ENCODE peak calls at places on chromosomes 16 and 17, in seven cellular contexts. U, B, Q, O, T, F and N are unnamed samples.

GRCh38 chr16:15961557-15962205 is 12.3 kb downstream of the ABCC1 start:
- DNase-seq in U (no peak), B (no peak), Q (no peak), O (no peak), T (peak; percentile 77), F (no peak), N (no peak)

GRCh38 chr16:1305823-1306222 is 3.6 kb upstream of the UBE2I start:
- DNase-seq in U (no peak), B (no peak), Q (no peak), O (no peak), T (no peak), F (no peak), N (no peak)

GRCh38 chr16:14371778-14372431 is 258.2 kb downstream of the PARN start:
- DNase-seq in U (no peak), B (no peak), Q (no peak), O (no peak), T (no peak), F (no peak), N (no peak)

GRCh38 chr16:68289202-68289601 is 21.5 kb downstream of the SLC7A6OS start:
- DNase-seq in U (no peak), B (no peak), Q (no peak), O (no peak), T (no peak), F (no peak), N (no peak)

GRCh38 chr17:35871415-35871814 is 2.7 kb upstream of the HEATR9 start:
- DNase-seq in U (no peak), B (no peak), Q (no peak), O (no peak), T (no peak), F (no peak), N (no peak)

GRCh38 chr16:68902376-68903345 is 59.3 kb downstream of the TANGO6 start:
- DNase-seq in U (peak; percentile 5), B (peak; percentile 35), Q (peak; percentile 69), O (peak; percentile 55), T (peak; percentile 42), F (peak; percentile 15), N (no peak)

GRCh38 chr17:52158450-52159042 is at the start of gene CA10:
- DNase-seq in U (peak; percentile 25), B (peak; percentile 47), Q (no peak), O (no peak), T (no peak), F (no peak), N (no peak)

GRCh38 chr17:17866897-17867296 is 30.1 kb upstream of the SREBF1 start:
- DNase-seq in U (no peak), B (no peak), Q (no peak), O (no peak), T (no peak), F (no peak), N (no peak)

GRCh38 chr17:56939869-56940484 is 20.9 kb downstream of the COIL start:
- DNase-seq in U (no peak), B (no peak), Q (peak; percentile 57), O (peak; percentile 77), T (peak; percentile 73), F (peak; percentile 20), N (no peak)

GRCh38 chr16:89022051-89022836 is 45.2 kb upstream of the CBFA2T3 start:
- DNase-seq in U (no peak), B (no peak), Q (no peak), O (no peak), T (no peak), F (no peak), N (no peak)

GRCh38 chr17:81995463-81996231 is 18.2 kb downstream of the ASPSCR1 start:
- DNase-seq in U (no peak), B (no peak), Q (no peak), O (no peak), T (no peak), F (no peak), N (no peak)

GRCh38 chr16:3645108-3645503 is 9.4 kb upstream of the DNASE1 start:
- DNase-seq in U (no peak), B (no peak), Q (no peak), O (no peak), T (no peak), F (no peak), N (no peak)

GRCh38 chr17:38687291-38687690 is 12.5 kb upstream of the EPOP start:
- DNase-seq in U (no peak), B (no peak), Q (no peak), O (peak; percentile 85), T (no peak), F (no peak), N (no peak)

GRCh38 chr17:58786586-58787295 is 31.1 kb downstream of the PPM1E start:
- DNase-seq in U (no peak), B (no peak), Q (peak; percentile 75), O (peak; percentile 93), T (no peak), F (peak; percentile 56), N (peak; percentile 69)
- TF ChIP-seq CTCF in U (no peak), B (no peak), Q (no peak), O (no peak), T (no peak), F (no peak), N (no peak)

GRCh38 chr16:51146256-51146924 is 4.7 kb downstream of the SALL1 start:
- DNase-seq in U (no peak), B (no peak), Q (peak; percentile 77), O (peak; percentile 63), T (no peak), F (no peak), N (no peak)
- TF ChIP-seq CTCF in U (peak; percentile 46), B (peak; percentile 27), Q (peak; percentile 59), O (peak; percentile 60), T (no peak), F (peak; percentile 72), N (peak; percentile 46)

DNA sequence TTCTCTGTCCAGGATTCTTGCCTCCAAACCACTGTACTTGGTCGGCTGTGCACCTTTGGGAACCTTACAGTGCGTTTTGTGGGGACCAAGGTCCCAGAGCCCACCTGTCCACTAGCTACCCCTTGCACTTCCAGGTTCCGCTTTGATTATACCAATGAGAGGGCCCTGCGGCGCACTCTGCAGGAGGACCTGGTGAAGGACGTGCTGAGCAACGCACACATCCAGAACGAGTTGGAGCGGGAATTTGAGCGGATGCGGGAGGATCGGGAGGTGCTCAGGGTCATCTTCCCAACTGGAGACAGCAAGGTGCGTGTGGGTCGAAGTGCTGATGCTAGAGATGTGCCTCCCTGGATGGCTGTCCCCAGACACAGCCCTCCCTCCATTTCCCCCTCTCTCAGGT is 18.8 kb downstream of the POLR2A start:
- DNase-seq in U (no peak), B (no peak), Q (no peak), O (peak; percentile 24), T (no peak), F (no peak), N (no peak)
- TF ChIP-seq CTCF in U (no peak), B (no peak), Q (peak; percentile 47), O (no peak), T (peak; percentile 5), F (peak; percentile 26), N (no peak)

GRCh38 chr17:75908201-75908600 is 3.5 kb upstream of the MRPL38 start:
- DNase-seq in U (no peak), B (no peak), Q (no peak), O (no peak), T (no peak), F (no peak), N (no peak)

GRCh38 chr17:75909812-75910274 is 5.2 kb upstream of the MRPL38 start:
- DNase-seq in U (no peak), B (no peak), Q (peak; percentile 6), O (peak; percentile 81), T (no peak), F (no peak), N (no peak)

GRCh38 chr17:75913537-75914210 is 9.0 kb upstream of the MRPL38 start:
- DNase-seq in U (no peak), B (no peak), Q (no peak), O (no peak), T (no peak), F (no peak), N (no peak)

GRCh38 chr17:75909051-75909811 is 4.5 kb upstream of the MRPL38 start:
- DNase-seq in U (no peak), B (no peak), Q (no peak), O (no peak), T (no peak), F (no peak), N (no peak)

GRCh38 chr17:75910699-75911098 is 6.0 kb upstream of the MRPL38 start:
- DNase-seq in U (no peak), B (peak; percentile 36), Q (no peak), O (no peak), T (no peak), F (no peak), N (no peak)
- TF ChIP-seq CTCF in U (no peak), B (no peak), Q (no peak), O (no peak), T (no peak), F (no peak), N (no peak)

GRCh38 chr16:70438983-70439862 is at the start of gene ST3GAL2:
- DNase-seq in U (peak; percentile 94), B (peak; percentile 96), Q (peak; percentile 97), O (peak; percentile 98), T (peak; percentile 97), F (peak; percentile 84), N (peak; percentile 85)
- TF ChIP-seq CTCF in U (peak; percentile 20), B (no peak), Q (no peak), O (no peak), T (peak; percentile 9), F (peak; percentile 14), N (no peak)

DNA sequence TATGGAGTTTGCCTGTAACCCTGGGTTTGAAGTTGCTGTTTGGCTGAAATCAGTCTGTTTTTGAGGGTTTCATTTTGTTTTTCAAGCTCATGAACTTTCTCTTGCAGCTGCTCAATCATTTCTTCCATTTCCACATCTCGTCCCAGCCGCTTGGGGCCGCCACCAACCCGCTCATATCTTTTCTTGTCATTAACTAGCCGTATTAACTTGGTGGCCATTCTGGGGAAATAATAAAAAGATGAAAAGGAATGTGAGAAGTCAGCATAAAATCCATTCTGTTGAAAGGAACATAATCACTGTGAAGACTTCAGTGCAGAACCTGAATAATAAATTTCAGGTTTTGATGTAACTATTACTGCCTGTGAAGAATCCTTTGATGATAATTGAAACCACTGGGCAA is 11.5 kb downstream of the RPGRIP1L start:
- DNase-seq in U (no peak), B (peak; percentile 40), Q (no peak), O (no peak), T (no peak), F (no peak), N (no peak)
- TF ChIP-seq CTCF in U (no peak), B (peak; percentile 38), Q (peak; percentile 19), O (peak; percentile 15), T (no peak), F (no peak), N (no peak)

GRCh38 chr16:51759329-51759728 is 608.3 kb upstream of the SALL1 start:
- DNase-seq in U (no peak), B (no peak), Q (no peak), O (no peak), T (no peak), F (no peak), N (no peak)

GRCh38 chr16:51757921-51758479 is 606.9 kb upstream of the SALL1 start:
- DNase-seq in U (no peak), B (no peak), Q (no peak), O (no peak), T (no peak), F (no peak), N (no peak)

GRCh38 chr16:51757124-51757470 is 606.0 kb upstream of the SALL1 start:
- DNase-seq in U (no peak), B (no peak), Q (no peak), O (no peak), T (no peak), F (no peak), N (no peak)

GRCh38 chr16:51755039-51755501 is 604.0 kb upstream of the SALL1 start:
- DNase-seq in U (no peak), B (no peak), Q (no peak), O (no peak), T (no peak), F (no peak), N (no peak)

GRCh38 chr16:51756447-51757123 is 605.5 kb upstream of the SALL1 start:
- DNase-seq in U (no peak), B (no peak), Q (peak; percentile 18), O (no peak), T (peak; percentile 10), F (no peak), N (no peak)
- TF ChIP-seq CTCF in U (no peak), B (no peak), Q (no peak), O (no peak), T (no peak), F (no peak), N (no peak)